ENCODE peak calls at places on chromosomes 7 and 10, in nine cellular contexts. T, D, N, U, X, V, J, L and I are unnamed samples.

GRCh38 chr7:100602889-100603696 is 930 bp downstream of the PCOLCE start:
- DNase-seq in T (no peak), D (no peak), N (peak; percentile 92), U (no peak), X (no peak), V (peak; percentile 62), J (no peak), L (no peak), I (no peak)

GRCh38 chr7:105690286-105690915 is 109.1 kb upstream of the EFCAB10 start:
- DNase-seq in T (no peak), D (no peak), N (no peak), U (no peak), X (no peak), V (no peak), J (no peak), L (no peak), I (no peak)

GRCh38 chr7:25752967-25753791 is 398.8 kb upstream of the NFE2L3 start:
- DNase-seq in T (no peak), D (no peak), N (no peak), U (no peak), X (no peak), V (no peak), J (no peak), L (no peak), I (no peak)

GRCh38 chr10:93208717-93209464 is 135.2 kb downstream of the CYP26A1 start:
- DNase-seq in T (no peak), D (no peak), N (no peak), U (no peak), X (no peak), V (no peak), J (no peak), L (no peak), I (no peak)

GRCh38 chr10:59894114-59894513 is 12.2 kb downstream of the CCDC6 start:
- DNase-seq in T (no peak), D (no peak), N (peak; percentile 91), U (no peak), X (peak; percentile 13), V (peak; percentile 58), J (peak; percentile 77), L (no peak), I (peak; percentile 95)

GRCh38 chr10:48365668-48366067 is 59.2 kb downstream of the MAPK8 start:
- DNase-seq in T (no peak), D (no peak), N (no peak), U (no peak), X (no peak), V (no peak), J (no peak), L (no peak), I (no peak)

GRCh38 chr10:91409069-91409868 is 875 bp upstream of the HECTD2 start:
- DNase-seq in T (peak; percentile 59), D (peak; percentile 25), N (peak; percentile 91), U (no peak), X (peak; percentile 76), V (peak; percentile 51), J (peak; percentile 70), L (peak; percentile 7), I (peak; percentile 74)

GRCh38 chr10:75071164-75071489 is 40.3 kb upstream of the SAMD8 start:
- DNase-seq in T (no peak), D (no peak), N (no peak), U (no peak), X (no peak), V (no peak), J (no peak), L (no peak), I (no peak)

GRCh38 chr10:120979435-120980315 is 128.5 kb downstream of the WDR11 start:
- DNase-seq in T (no peak), D (peak; percentile 12), N (peak; percentile 22), U (no peak), X (no peak), V (no peak), J (peak; percentile 78), L (no peak), I (no peak)

GRCh38 chr10:100987685-100988049 is 324 bp downstream of the TWNK start:
- DNase-seq in T (no peak), D (no peak), N (no peak), U (no peak), X (no peak), V (no peak), J (no peak), L (no peak), I (no peak)

GRCh38 chr10:37488792-37489657 is 363.6 kb downstream of the ANKRD30A start:
- DNase-seq in T (no peak), D (no peak), N (peak; percentile 44), U (no peak), X (no peak), V (peak; percentile 73), J (no peak), L (no peak), I (no peak)

GRCh38 chr7:50450691-50451051 is 521 bp upstream of the FIGNL1 start:
- DNase-seq in T (no peak), D (peak; percentile 16), N (peak; percentile 34), U (no peak), X (peak; percentile 41), V (no peak), J (no peak), L (no peak), I (no peak)

GRCh38 chr10:99682752-99683151 is 23.4 kb downstream of the ENTPD7 start:
- DNase-seq in T (no peak), D (no peak), N (no peak), U (no peak), X (no peak), V (no peak), J (no peak), L (no peak), I (no peak)

GRCh38 chr7:77327067-77327931 is 88.8 kb downstream of the GSAP start:
- DNase-seq in T (no peak), D (no peak), N (peak; percentile 72), U (no peak), X (no peak), V (peak; percentile 73), J (peak; percentile 32), L (no peak), I (no peak)

GRCh38 chr10:131577786-131578471 is 266.4 kb upstream of the TCERG1L start:
- DNase-seq in T (no peak), D (no peak), N (no peak), U (no peak), X (no peak), V (no peak), J (peak; percentile 21), L (no peak), I (no peak)

GRCh38 chr10:45473126-45473525 is 99.1 kb downstream of the ALOX5 start:
- DNase-seq in T (no peak), D (no peak), N (no peak), U (no peak), X (no peak), V (no peak), J (no peak), L (no peak), I (no peak)

GRCh38 chr7:123635551-123636359 is 19.9 kb upstream of the LMOD2 start:
- DNase-seq in T (peak; percentile 22), D (no peak), N (peak; percentile 52), U (no peak), X (no peak), V (no peak), J (no peak), L (no peak), I (no peak)

GRCh38 chr7:51376420-51377092 is 59.9 kb upstream of the COBL start:
- DNase-seq in T (no peak), D (no peak), N (no peak), U (no peak), X (no peak), V (no peak), J (no peak), L (no peak), I (no peak)

GRCh38 chr7:2760098-2760889 is 72.3 kb downstream of the AMZ1 start:
- DNase-seq in T (no peak), D (no peak), N (peak; percentile 48), U (peak; percentile 10), X (no peak), V (no peak), J (peak; percentile 78), L (no peak), I (no peak)

GRCh38 chr10:115092555-115093285 is 445 bp upstream of the ATRNL1 start:
- DNase-seq in T (peak; percentile 78), D (peak; percentile 21), N (peak; percentile 44), U (peak; percentile 20), X (no peak), V (peak; percentile 5), J (no peak), L (no peak), I (no peak)

GRCh38 chr10:42872865-42873435 is 90.4 kb downstream of the BMS1 start:
- DNase-seq in T (no peak), D (no peak), N (no peak), U (no peak), X (no peak), V (no peak), J (no peak), L (no peak), I (no peak)

GRCh38 chr10:61899045-61899444 is 2.5 kb upstream of the ARID5B start:
- DNase-seq in T (no peak), D (no peak), N (no peak), U (peak; percentile 15), X (no peak), V (no peak), J (no peak), L (no peak), I (no peak)

GRCh38 chr7:40194743-40195142 is 59.9 kb downstream of the SUGCT start:
- DNase-seq in T (no peak), D (no peak), N (peak; percentile 67), U (no peak), X (no peak), V (peak; percentile 33), J (no peak), L (no peak), I (no peak)

GRCh38 chr10:103465411-103466179 is 6.9 kb upstream of the CALHM1 start:
- DNase-seq in T (no peak), D (no peak), N (no peak), U (no peak), X (no peak), V (no peak), J (no peak), L (no peak), I (no peak)

GRCh38 chr7:2629740-2630681 is 1.8 kb upstream of the TTYH3 start:
- DNase-seq in T (no peak), D (no peak), N (no peak), U (no peak), X (no peak), V (no peak), J (peak; percentile 57), L (no peak), I (no peak)

GRCh38 chr10:119393019-119393418 is 149.5 kb downstream of the RGS10 start:
- DNase-seq in T (no peak), D (no peak), N (no peak), U (no peak), X (no peak), V (no peak), J (no peak), L (no peak), I (peak; percentile 71)

GRCh38 chr10:33036670-33037069 is 78.6 kb upstream of the ITGB1 start:
- DNase-seq in T (no peak), D (no peak), N (no peak), U (no peak), X (no peak), V (no peak), J (no peak), L (no peak), I (no peak)

GRCh38 chr7:116524221-116524608 is 621 bp upstream of the CAV1 start:
- DNase-seq in T (no peak), D (no peak), N (no peak), U (no peak), X (no peak), V (no peak), J (no peak), L (no peak), I (no peak)

GRCh38 chr10:115129752-115130151 is 36.6 kb downstream of the ATRNL1 start:
- DNase-seq in T (peak; percentile 12), D (no peak), N (peak; percentile 29), U (no peak), X (no peak), V (peak; percentile 3), J (no peak), L (no peak), I (no peak)

GRCh38 chr10:95566121-95566520 is 5.0 kb upstream of the SORBS1 start:
- DNase-seq in T (no peak), D (no peak), N (no peak), U (no peak), X (no peak), V (no peak), J (no peak), L (no peak), I (no peak)

GRCh38 chr10:91420868-91421267 is 10.7 kb downstream of the HECTD2 start:
- DNase-seq in T (no peak), D (no peak), N (peak; percentile 26), U (no peak), X (no peak), V (no peak), J (no peak), L (no peak), I (no peak)